ENCODE peak calls at places on chromosomes 12 and 14, in eight cellular contexts. O is aorta, X is mammary epithelial cell, W is mesendoderm, L is Panc1, I is tibial artery, M is GM23248, B is fibroblast of lung. E is an unnamed sample. For H3K4me1 and H3K27me3, the result is how much of the 10 kb centered on the place peaks cover.

GRCh38 chr14:63493246-63493645 is 49.9 kb downstream of the PPP2R5E start:
- DNase-seq in O (no peak), X (peak), W (peak), L (no peak), I (no peak), M (peak), B (peak), E (no peak)

GRCh38 chr12:116317986-116318737 is 40.7 kb upstream of the MED13L start:
- DNase-seq in O (no peak), X (peak), W (no peak), L (no peak), I (no peak), M (no peak), B (peak), E (no peak)

GRCh38 chr14:90671835-90672234 is 144.4 kb downstream of the TTC7B start:
- DNase-seq in O (no peak), X (no peak), W (no peak), L (no peak), I (no peak), M (no peak), B (no peak), E (no peak)

GRCh38 chr14:54450535-54450934 is 9.4 kb upstream of the CNIH1 start:
- DNase-seq in O (no peak), X (peak), W (no peak), L (no peak), I (no peak), M (peak), B (peak), E (no peak)

GRCh38 chr12:507261-507853 is 47.6 kb downstream of the B4GALNT3 start:
- DNase-seq in O (no peak), X (no peak), W (peak), L (no peak), I (no peak), M (no peak), B (no peak), E (no peak)

GRCh38 chr12:19369691-19370148 is 69.6 kb upstream of the AEBP2 start:
- DNase-seq in O (no peak), X (no peak), W (no peak), L (no peak), I (no peak), M (peak), B (no peak), E (no peak)

GRCh38 chr12:104724992-104725585 is 233.0 kb downstream of the SLC41A2 start:
- DNase-seq in O (no peak), X (no peak), W (no peak), L (no peak), I (no peak), M (no peak), B (no peak), E (no peak)

GRCh38 chr12:26011099-26011498 is 52.6 kb downstream of the RASSF8 start:
- DNase-seq in O (no peak), X (peak), W (no peak), L (no peak), I (no peak), M (peak), B (peak), E (no peak)

GRCh38 chr14:72975776-72976175 is 49.5 kb downstream of the DCAF4 start:
- DNase-seq in O (no peak), X (no peak), W (peak), L (no peak), I (no peak), M (peak), B (no peak), E (no peak)

GRCh38 chr14:86641310-86641709 is 1111.4 kb downstream of the FLRT2 start:
- DNase-seq in O (no peak), X (no peak), W (no peak), L (no peak), I (no peak), M (no peak), B (no peak), E (no peak)

GRCh38 chr12:106871477-106871876 is 84.2 kb upstream of the TMEM263 start:
- DNase-seq in O (no peak), X (peak), W (no peak), L (no peak), I (no peak), M (peak), B (peak), E (no peak)

GRCh38 chr14:85471156-85471555 is 58.8 kb upstream of the FLRT2 start:
- DNase-seq in O (no peak), X (no peak), W (no peak), L (no peak), I (no peak), M (peak), B (peak), E (no peak)

GRCh38 chr14:77979666-77980351 is 179.9 kb downstream of the ADCK1 start:
- DNase-seq in O (no peak), X (no peak), W (peak), L (no peak), I (no peak), M (no peak), B (peak), E (no peak)

GRCh38 chr14:30681752-30682355 is 59.7 kb downstream of the SCFD1 start:
- DNase-seq in O (no peak), X (no peak), W (peak), L (no peak), I (no peak), M (peak), B (no peak), E (no peak)

GRCh38 chr12:4857472-4858291 is 52.0 kb upstream of the KCNA1 start:
- DNase-seq in O (peak), X (peak), W (peak), L (peak), I (peak), M (peak), B (peak), E (peak)

GRCh38 chr12:24679135-24679534 is 269.8 kb downstream of the BCAT1 start:
- DNase-seq in O (no peak), X (no peak), W (peak), L (no peak), I (no peak), M (peak), B (peak), E (no peak)

GRCh38 chr14:101774006-101774755 is 12.7 kb downstream of the PPP2R5C start:
- DNase-seq in O (no peak), X (no peak), W (no peak), L (no peak), I (no peak), M (no peak), B (no peak), E (no peak)

GRCh38 chr14:32011225-32011624 is 65.9 kb upstream of the ARHGAP5 start:
- DNase-seq in O (no peak), X (no peak), W (no peak), L (no peak), I (no peak), M (peak), B (peak), E (no peak)

GRCh38 chr14:73462078-73462715 is 3.9 kb upstream of the NUMB start:
- DNase-seq in O (peak), X (no peak), W (peak), L (no peak), I (peak), M (peak), B (peak), E (no peak)

GRCh38 chr12:102806110-102806509 is 110.9 kb downstream of the PAH start:
- DNase-seq in O (no peak), X (no peak), W (peak), L (no peak), I (no peak), M (no peak), B (no peak), E (no peak)

GRCh38 chr14:101884537-101885253 is 79.7 kb upstream of the DYNC1H1 start:
- DNase-seq in O (no peak), X (no peak), W (no peak), L (no peak), I (no peak), M (no peak), B (no peak), E (no peak)

GRCh38 chr12:26429070-26429691 is 233.8 kb downstream of the SSPN start:
- DNase-seq in O (no peak), X (no peak), W (peak), L (no peak), I (no peak), M (no peak), B (no peak), E (no peak)

GRCh38 chr12:101710289-101710688 is 12.8 kb downstream of the CHPT1 start:
- DNase-seq in O (no peak), X (no peak), W (no peak), L (no peak), I (no peak), M (no peak), B (no peak), E (no peak)

GRCh38 chr12:114674201-114675047 is 9.6 kb downstream of the TBX3 start:
- DNase-seq in O (no peak), X (peak), W (peak), L (no peak), I (no peak), M (no peak), B (no peak), E (no peak)

GRCh38 chr12:11827096-11827841 is 177.8 kb downstream of the ETV6 start:
- DNase-seq in O (peak), X (no peak), W (peak), L (no peak), I (no peak), M (peak), B (peak), E (no peak)

GRCh38 chr12:106679576-106679975 is 94.9 kb upstream of the RIC8B start:
- DNase-seq in O (no peak), X (no peak), W (no peak), L (no peak), I (no peak), M (no peak), B (no peak), E (no peak)

GRCh38 chr12:89861086-89861485 is 152.4 kb upstream of the ATP2B1 start:
- DNase-seq in O (no peak), X (peak), W (no peak), L (no peak), I (no peak), M (no peak), B (no peak), E (no peak)

GRCh38 chr14:43651185-43651787 is 855.8 kb downstream of the FSCB start:
- DNase-seq in O (no peak), X (no peak), W (no peak), L (no peak), I (no peak), M (no peak), B (no peak), E (no peak)

GRCh38 chr12:52837341-52837741 is 3.2 kb upstream of the KRT79 start:
- DNase-seq in O (peak), X (peak), W (peak), L (peak), I (no peak), M (peak), B (peak), E (no peak)

GRCh38 chr12:70960484-70960883 is 39.9 kb upstream of the PTPRR start:
- DNase-seq in O (no peak), X (no peak), W (peak), L (no peak), I (no peak), M (no peak), B (no peak), E (no peak)

GRCh38 chr12:78004451-78005093 is 173.9 kb downstream of the NAV3 start:
- DNase-seq in O (no peak), X (no peak), W (no peak), L (no peak), I (no peak), M (no peak), B (no peak), E (no peak)

GRCh38 chr12:108310489-108310888 is 28.6 kb downstream of the CMKLR1 start:
- DNase-seq in O (no peak), X (no peak), W (peak), L (no peak), I (no peak), M (no peak), B (peak), E (no peak)

GRCh38 chr12:57983150-57983857 is 41.9 kb downstream of the ATP23 start:
- DNase-seq in O (no peak), X (peak), W (peak), L (peak), I (no peak), M (peak), B (peak), E (peak)

GRCh38 chr12:16763901-16764300 is 157.9 kb upstream of the LMO3 start:
- DNase-seq in O (no peak), X (no peak), W (no peak), L (no peak), I (no peak), M (no peak), B (peak), E (no peak)

GRCh38 chr12:112944028-112944690 is 5.9 kb downstream of the OAS3 start:
- DNase-seq in O (no peak), X (no peak), W (peak), L (no peak), I (no peak), M (peak), B (no peak), E (no peak)

GRCh38 chr14:99143793-99144192 is 128.2 kb downstream of the BCL11B start:
- DNase-seq in O (no peak), X (no peak), W (peak), L (no peak), I (peak), M (no peak), B (no peak), E (no peak)

GRCh38 chr12:110546339-110546738 is 36.8 kb downstream of the PPTC7 start:
- DNase-seq in O (no peak), X (peak), W (no peak), L (no peak), I (no peak), M (peak), B (peak), E (no peak)

DNA sequence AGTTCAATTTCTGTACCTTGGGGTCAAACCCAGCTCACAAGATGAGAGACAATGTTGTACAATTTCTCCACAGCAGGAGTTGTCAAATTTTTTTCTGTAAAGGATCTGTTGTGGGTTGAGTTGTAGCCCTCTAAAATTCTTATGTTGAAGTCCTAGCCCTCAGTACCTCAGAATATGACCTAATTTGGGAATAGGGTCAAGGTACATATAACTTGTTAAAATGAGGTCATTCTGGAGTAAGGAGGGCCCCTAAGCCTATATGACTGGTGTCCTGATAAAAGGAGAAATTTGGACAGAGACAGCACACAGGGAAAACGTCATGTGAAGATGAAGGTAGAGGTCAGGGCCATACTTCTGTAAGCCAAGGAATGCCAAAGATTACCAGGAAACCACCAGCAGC is 264.9 kb downstream of the TTC8 start:
- DNase-seq in O (no peak), X (no peak), W (no peak), L (no peak), I (no peak), M (no peak), B (no peak), E (no peak)
- H3K4me1 ChIP-seq in O (under half), X (under half), W (under half), L (under half), I (under half), M (under half), B (under half), E (under half)

GRCh38 chr14:61472025-61472672 is 150.8 kb downstream of the PRKCH start:
- DNase-seq in O (no peak), X (peak), W (no peak), L (no peak), I (peak), M (peak), B (peak), E (no peak)
- H3K4me3 ChIP-seq in O (peak), X (peak), W (no peak), L (peak), I (peak), M (peak), B (peak), E (no peak)

GRCh38 chr14:64704145-64704742 is at the start of gene PLEKHG3:
- DNase-seq in O (peak), X (peak), W (peak), L (no peak), I (peak), M (peak), B (peak), E (no peak)
- H3K27me3 ChIP-seq in O (under half), X (under half), W (under half), L (under half), I (under half), M (under half), B (under half), E (under half)

GRCh38 chr14:67267929-67268328 is 26.7 kb downstream of the PALS1 start:
- DNase-seq in O (no peak), X (no peak), W (no peak), L (no peak), I (no peak), M (no peak), B (no peak), E (no peak)
- H3K4me1 ChIP-seq in O (under half), X (under half), W (under half), L (half or more), I (under half), M (under half), B (under half), E (under half)

GRCh38 chr14:104116544-104117340 is 21.6 kb upstream of the KIF26A start:
- DNase-seq in O (peak), X (peak), W (no peak), L (no peak), I (no peak), M (no peak), B (no peak), E (no peak)
- H3K4me3 ChIP-seq in O (no peak), X (peak), W (no peak), L (peak), I (peak), M (peak), B (no peak), E (peak)

DNA sequence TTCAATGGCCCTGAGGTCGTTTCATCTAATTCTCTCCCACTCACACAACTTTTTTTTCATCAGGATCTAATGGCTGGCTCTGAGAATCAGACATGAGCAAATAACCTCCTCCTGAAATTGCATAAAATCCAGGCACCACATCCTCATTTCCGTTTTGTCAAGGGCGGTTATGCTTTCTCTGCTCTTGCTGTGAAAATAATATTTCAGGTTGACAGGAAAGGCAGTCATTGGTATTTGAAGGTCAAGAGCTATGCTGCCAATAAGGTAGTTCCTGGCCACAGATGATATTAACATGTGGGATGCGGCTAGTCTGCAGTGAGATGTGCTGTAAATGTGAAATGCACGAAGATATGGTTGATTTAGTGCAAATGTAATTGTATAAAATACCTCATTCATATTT is 870.2 kb upstream of the TMEM132C start:
- DNase-seq in O (no peak), X (no peak), W (no peak), L (no peak), I (no peak), M (no peak), B (peak), E (no peak)
- H3K27me3 ChIP-seq in O (under half), X (under half), W (under half), L (under half), I (under half), M (under half), B (under half), E (under half)

GRCh38 chr14:95662376-95663186 is 23.6 kb upstream of the TCL1B start:
- DNase-seq in O (no peak), X (no peak), W (peak), L (no peak), I (no peak), M (peak), B (no peak), E (no peak)

GRCh38 chr14:95659986-95660385 is 26.2 kb upstream of the TCL1B start:
- DNase-seq in O (no peak), X (no peak), W (no peak), L (no peak), I (no peak), M (peak), B (no peak), E (no peak)

GRCh38 chr14:95664046-95664445 is 22.2 kb upstream of the TCL1B start:
- DNase-seq in O (no peak), X (no peak), W (no peak), L (no peak), I (no peak), M (no peak), B (no peak), E (no peak)

GRCh38 chr14:95663226-95663797 is 22.9 kb upstream of the TCL1B start:
- DNase-seq in O (no peak), X (no peak), W (no peak), L (no peak), I (no peak), M (no peak), B (no peak), E (no peak)

DNA sequence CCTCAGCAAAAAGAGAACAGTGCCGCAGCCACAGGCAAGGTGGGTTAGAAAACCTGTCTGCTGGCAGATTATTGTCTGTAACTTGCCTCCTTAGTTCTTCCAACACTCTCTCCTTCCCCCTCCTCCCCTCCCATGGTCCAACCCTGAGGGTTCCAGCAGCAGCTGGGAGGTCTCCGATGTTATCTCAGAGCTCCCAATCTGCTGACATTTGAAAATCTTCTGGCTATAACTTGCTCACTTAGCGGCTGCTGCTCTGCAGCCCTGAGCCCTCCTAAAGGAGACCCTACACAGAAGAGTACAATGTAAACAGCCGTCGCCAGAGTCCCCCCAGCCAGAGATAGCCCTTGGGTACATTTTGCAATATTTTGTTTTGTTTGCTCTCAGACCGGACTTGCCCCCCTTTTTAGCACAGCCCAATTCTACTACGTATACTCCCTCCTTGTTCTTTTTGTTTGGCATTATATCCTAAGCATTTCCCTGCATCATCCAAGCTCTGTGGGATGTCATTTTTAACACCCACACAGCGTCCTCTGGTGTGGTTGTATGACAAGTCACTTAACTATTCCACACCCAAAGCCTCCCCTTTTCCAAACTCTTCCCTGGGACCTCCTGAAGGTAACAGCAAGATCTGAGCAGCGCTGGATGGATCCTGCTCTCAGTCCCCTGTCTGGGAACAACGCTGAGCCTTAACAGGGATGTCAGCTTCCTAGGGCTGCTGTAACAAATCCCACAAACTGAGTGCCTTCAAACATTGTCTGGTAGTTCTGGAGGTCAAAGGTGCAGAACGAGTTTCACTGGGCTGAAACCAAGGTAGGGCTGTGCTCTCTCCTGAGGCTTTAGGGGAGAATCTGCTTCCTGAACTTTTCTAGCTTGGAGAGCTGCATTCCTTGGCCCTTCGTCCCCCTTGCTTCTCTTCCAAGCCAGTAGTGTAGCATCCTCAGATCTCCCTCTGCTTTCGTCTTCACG is 25.4 kb upstream of the TCL1B start:
- DNase-seq in O (no peak), X (no peak), W (peak), L (no peak), I (no peak), M (peak), B (no peak), E (no peak)
- H3K4me1 ChIP-seq in O (under half), X (under half), W (under half), L (under half), I (under half), M (under half), B (under half), E (under half)